ENCODE peak calls at places on chromosomes 2 and 18, in four cellular contexts. X is astrocyte, Z is left lung, K is hepatocyte. I is an unnamed sample.
A peak's percentile ranks its signal among the peaks of the same experiment; 100 is the strongest.

GRCh38 chr2:234373060-234373459 is 123.8 kb downstream of the ARL4C start:
- DNase-seq in X (no peak), Z (no peak), K (no peak), I (no peak)

GRCh38 chr18:10851824-10852225 is 297.5 kb downstream of the PIEZO2 start:
- DNase-seq in X (peak; percentile 31), Z (no peak), K (peak; percentile 79), I (no peak)

GRCh38 chr2:232421189-232421785 is 14.6 kb downstream of the ALPG start:
- DNase-seq in X (no peak), Z (peak; percentile 59), K (no peak), I (no peak)

GRCh38 chr2:214069254-214069653 is 341.6 kb upstream of the VWC2L start:
- DNase-seq in X (peak; percentile 93), Z (no peak), K (peak; percentile 55), I (no peak)

GRCh38 chr18:8668381-8668780 is 37.0 kb upstream of the MTCL1 start:
- DNase-seq in X (no peak), Z (no peak), K (no peak), I (no peak)

GRCh38 chr2:133641497-133641896 is 73.2 kb upstream of the NCKAP5 start:
- DNase-seq in X (no peak), Z (no peak), K (peak; percentile 61), I (no peak)

GRCh38 chr18:72652990-72653593 is 109.0 kb upstream of the CBLN2 start:
- DNase-seq in X (no peak), Z (no peak), K (peak; percentile 70), I (no peak)

GRCh38 chr2:121253674-121254240 is 31.2 kb downstream of the TFCP2L1 start:
- DNase-seq in X (no peak), Z (no peak), K (peak; percentile 1), I (no peak)

GRCh38 chr18:6929370-6930102 is 188.1 kb downstream of the LAMA1 start:
- DNase-seq in X (no peak), Z (peak; percentile 82), K (no peak), I (no peak)

GRCh38 chr2:233436191-233436581 is 81.9 kb downstream of the DGKD start:
- DNase-seq in X (no peak), Z (no peak), K (no peak), I (peak; percentile 42)

GRCh38 chr2:151150325-151150724 is 111.3 kb downstream of the RBM43 start:
- DNase-seq in X (peak; percentile 49), Z (no peak), K (no peak), I (no peak)

GRCh38 chr2:10344105-10345066 is 41.7 kb downstream of the HPCAL1 start:
- DNase-seq in X (no peak), Z (no peak), K (no peak), I (no peak)

GRCh38 chr2:36512705-36513104 is 85.3 kb downstream of the FEZ2 start:
- DNase-seq in X (no peak), Z (no peak), K (peak; percentile 31), I (no peak)

GRCh38 chr2:159285929-159286708 is at the start of gene WDSUB1:
- DNase-seq in X (peak; percentile 33), Z (peak; percentile 88), K (peak; percentile 86), I (peak; percentile 75)

GRCh38 chr2:159285433-159285832 is 1.1 kb downstream of the WDSUB1 start:
- DNase-seq in X (no peak), Z (no peak), K (no peak), I (no peak)

GRCh38 chr2:159286709-159287441 is 372 bp upstream of the WDSUB1 start:
- DNase-seq in X (peak; percentile 68), Z (peak; percentile 100), K (peak; percentile 100), I (peak; percentile 100)

GRCh38 chr2:159290289-159290907 is 3.9 kb upstream of the WDSUB1 start:
- DNase-seq in X (peak; percentile 56), Z (no peak), K (peak; percentile 63), I (no peak)

GRCh38 chr2:159287733-159288132 is 1.2 kb upstream of the WDSUB1 start:
- DNase-seq in X (no peak), Z (no peak), K (no peak), I (no peak)
- H3K27ac ChIP-seq in X (no peak overlapping the region), Z (peak overlapping the region; percentile 93), K (no peak overlapping the region), I (no peak overlapping the region)

DNA sequence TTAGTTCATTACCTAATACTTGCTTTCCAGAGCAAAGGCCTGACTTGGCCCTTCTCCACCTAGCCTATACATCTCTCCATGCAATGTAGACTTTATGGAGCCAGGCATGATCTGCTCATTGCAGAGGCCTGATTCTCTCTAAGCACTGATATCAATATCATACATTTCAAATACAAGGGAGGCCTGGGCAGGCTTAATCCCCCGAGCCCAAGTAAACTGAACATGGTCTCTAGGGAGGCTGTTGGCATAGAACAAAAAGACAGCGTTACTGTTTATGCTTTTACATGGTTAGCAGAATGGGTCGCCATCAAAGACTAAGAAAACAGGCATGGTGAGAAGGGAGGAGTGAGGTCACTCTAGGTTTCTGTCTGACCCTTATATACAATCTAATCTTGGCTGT is 695.1 kb downstream of the ZEB2 start:
- DNase-seq in X (no peak), Z (no peak), K (no peak), I (no peak)
- H3K27ac ChIP-seq in X (no peak overlapping the region), Z (no peak overlapping the region), K (no peak overlapping the region), I (no peak overlapping the region)

GRCh38 chr2:182862003-182862402 is 4.4 kb downstream of the FRZB start:
- DNase-seq in X (no peak), Z (no peak), K (no peak), I (peak; percentile 73)
- H3K27ac ChIP-seq in X (no peak overlapping the region), Z (no peak overlapping the region), K (no peak overlapping the region), I (no peak overlapping the region)

GRCh38 chr2:74009577-74009976 is 24.9 kb downstream of the TET3 start:
- DNase-seq in X (no peak), Z (no peak), K (no peak), I (no peak)
- H3K27ac ChIP-seq in X (no peak overlapping the region), Z (no peak overlapping the region), K (no peak overlapping the region), I (no peak overlapping the region)

GRCh38 chr2:170817247-170817998 is 736 bp downstream of the GAD1 start:
- DNase-seq in X (peak; percentile 29), Z (no peak), K (no peak), I (no peak)

GRCh38 chr2:170815311-170815710 is 1.4 kb upstream of the GAD1 start:
- DNase-seq in X (no peak), Z (no peak), K (no peak), I (no peak)

GRCh38 chr2:170815746-170816498 is 765 bp upstream of the GAD1 start:
- DNase-seq in X (peak; percentile 16), Z (peak; percentile 85), K (peak; percentile 89), I (peak; percentile 64)

GRCh38 chr2:170817999-170818293 is 1.3 kb downstream of the GAD1 start:
- DNase-seq in X (peak; percentile 10), Z (no peak), K (no peak), I (no peak)

GRCh38 chr2:170816499-170817246 is at the start of gene GAD1:
- DNase-seq in X (peak; percentile 23), Z (peak; percentile 95), K (peak; percentile 85), I (peak; percentile 79)
- H3K27ac ChIP-seq in X (no peak within 1 kb of the TSS), Z (no peak within 1 kb of the TSS), K (no peak within 1 kb of the TSS), I (no peak within 1 kb of the TSS)